ENCODE peak calls at places on chromosomes 11 and 22, in four cellular contexts. Z is retinal pigment epithelial cell, N is OCI-LY7, S is mesendoderm. K is an unnamed sample.

GRCh38 chr11:87421422-87421821 is 383.7 kb downstream of the TMEM135 start:
- DNase-seq in Z (peak; percentile 55), S (peak; percentile 94), N (peak; percentile 82), K (no peak)

GRCh38 chr11:43868852-43869567 is 11.6 kb upstream of the ALKBH3 start:
- DNase-seq in N (no peak), Z (no peak), S (no peak), K (no peak)

GRCh38 chr11:98568011-98568410 is 452.7 kb upstream of the CNTN5 start:
- DNase-seq in N (no peak), Z (no peak), S (no peak), K (no peak)

GRCh38 chr22:35894464-35894878 is 134.2 kb downstream of the RBFOX2 start:
- DNase-seq in S (peak; percentile 45), N (peak; percentile 72), Z (no peak), K (no peak)

GRCh38 chr22:30574095-30574981 is at the start of gene GAL3ST1:
- DNase-seq in N (no peak), Z (no peak), S (peak; percentile 30), K (no peak)

GRCh38 chr11:31813961-31814868 is 3.1 kb upstream of the PAX6 start:
- DNase-seq in Z (no peak), N (no peak), S (peak; percentile 57), K (no peak)

GRCh38 chr11:73267921-73268540 is 4.1 kb upstream of the P2RY6 start:
- DNase-seq in S (no peak), Z (no peak), N (no peak), K (no peak)

GRCh38 chr22:38122616-38123015 is 12.1 kb upstream of the BAIAP2L2 start:
- DNase-seq in N (peak; percentile 5), S (no peak), Z (no peak), K (no peak)

GRCh38 chr11:86623736-86624135 is 48.7 kb downstream of the ME3 start:
- DNase-seq in S (no peak), Z (no peak), N (no peak), K (no peak)

GRCh38 chr11:121348220-121348875 is 55.8 kb downstream of the SC5D start:
- DNase-seq in S (peak; percentile 53), N (no peak), Z (no peak), K (no peak)

GRCh38 chr11:94111660-94112059 is 17.0 kb upstream of the PANX1 start:
- DNase-seq in S (no peak), N (no peak), Z (no peak), K (no peak)

GRCh38 chr11:60740573-60740972 is 16.1 kb downstream of the MS4A18 start:
- DNase-seq in N (no peak), S (peak; percentile 6), Z (no peak), K (no peak)

GRCh38 chr11:25981998-25982397 is 349.9 kb upstream of the ANO3 start:
- DNase-seq in N (peak; percentile 87), S (peak; percentile 69), Z (peak; percentile 11), K (no peak)

GRCh38 chr11:110524227-110524626 is 94.5 kb downstream of the FDX1 start:
- DNase-seq in S (no peak), Z (no peak), N (no peak), K (no peak)

GRCh38 chr22:18067548-18068341 is 10.0 kb upstream of the PEX26 start:
- DNase-seq in Z (no peak), N (peak; percentile 39), S (peak; percentile 42), K (peak; percentile 47)

GRCh38 chr11:128607819-128608218 is 20.5 kb upstream of the ETS1 start:
- DNase-seq in S (no peak), Z (no peak), N (no peak), K (no peak)

GRCh38 chr22:44182591-44183588 is 2.2 kb downstream of the PARVG start:
- DNase-seq in N (peak; percentile 24), S (no peak), Z (no peak), K (peak; percentile 85)

GRCh38 chr11:76830639-76831312 is 29.9 kb upstream of the ACER3 start:
- DNase-seq in S (peak; percentile 46), Z (no peak), N (no peak), K (no peak)

GRCh38 chr11:96741068-96741467 is 351.3 kb downstream of the JRKL start:
- DNase-seq in S (no peak), Z (no peak), N (no peak), K (no peak)

GRCh38 chr11:2378527-2379210 is 1.6 kb downstream of the CD81 start:
- DNase-seq in Z (no peak), N (no peak), S (no peak), K (no peak)

GRCh38 chr22:42863349-42863911 is 6.4 kb upstream of the ARFGAP3 start:
- DNase-seq in Z (no peak), S (no peak), N (no peak), K (no peak)

GRCh38 chr11:122095950-122096942 is 19.8 kb downstream of the BLID start:
- DNase-seq in N (no peak), Z (no peak), S (no peak), K (no peak)

GRCh38 chr11:42473116-42473515 is 838.7 kb upstream of the API5 start:
- DNase-seq in N (no peak), Z (no peak), S (no peak), K (no peak)

GRCh38 chr22:22109693-22110466 is 127.3 kb upstream of the TOP3B start:
- DNase-seq in N (peak; percentile 52), Z (no peak), S (peak; percentile 41), K (no peak)

DNA sequence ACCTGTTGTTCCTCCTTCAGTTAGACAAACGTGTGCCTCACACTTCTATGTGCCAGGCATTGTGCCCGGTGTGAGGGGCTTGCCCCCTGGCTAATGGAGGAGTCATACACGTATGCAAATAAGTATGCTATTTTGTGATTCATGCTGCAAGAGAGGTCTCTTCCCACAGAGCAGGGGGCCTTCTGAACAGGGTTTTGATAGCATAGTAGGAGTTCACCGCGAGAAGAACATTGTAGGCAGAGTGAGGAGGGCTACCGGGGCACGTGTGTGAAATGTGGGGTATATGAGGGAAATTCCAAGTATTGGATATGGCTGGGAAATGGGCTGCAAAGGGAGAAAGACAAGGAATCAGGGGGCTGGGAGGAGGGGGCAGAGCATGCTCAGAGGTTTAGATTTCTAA is 84.5 kb downstream of the NECTIN1 start:
- DNase-seq in Z (no peak), N (no peak), S (no peak), K (no peak)
- H3K4me3 ChIP-seq in Z (no peak overlapping the region), N (no peak overlapping the region), S (no peak overlapping the region), K (no peak overlapping the region)

DNA sequence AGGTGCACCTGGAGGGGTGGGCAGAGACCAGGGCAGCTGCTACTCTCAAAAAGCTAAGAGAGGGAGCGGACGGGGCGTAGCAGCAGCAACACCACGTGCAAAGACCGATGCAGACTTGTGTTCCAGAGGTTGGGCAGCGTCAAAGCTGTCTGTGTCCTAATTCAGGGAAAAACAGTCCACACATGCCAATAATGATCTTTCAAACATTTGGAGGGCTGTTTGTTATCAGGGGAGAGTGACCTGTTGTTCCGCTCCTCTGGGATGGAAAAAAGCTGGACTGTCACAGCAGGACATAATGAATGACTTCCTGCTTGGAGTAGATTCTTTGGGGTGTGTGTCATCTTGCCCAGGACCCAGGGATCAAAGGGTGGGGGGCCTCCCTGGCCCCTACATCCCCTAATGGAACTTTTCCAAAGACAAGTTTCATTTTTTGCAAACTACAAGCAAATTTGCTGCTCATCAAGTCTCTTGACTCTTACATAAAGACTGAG is 6.2 kb upstream of the FBLN1 start:
- DNase-seq in N (no peak), Z (no peak), S (peak; percentile 89), K (no peak)
- H3K4me3 ChIP-seq in N (no peak overlapping the region), Z (no peak overlapping the region), S (no peak overlapping the region), K (no peak overlapping the region)

GRCh38 chr11:78150754-78151153 is 11.3 kb upstream of the ALG8 start:
- DNase-seq in Z (no peak), S (no peak), N (no peak), K (no peak)
- H3K4me3 ChIP-seq in Z (no peak overlapping the region), S (no peak overlapping the region), N (no peak overlapping the region), K (no peak overlapping the region)

GRCh38 chr22:41844513-41844912 is 11.6 kb downstream of the SREBF2 start:
- DNase-seq in Z (no peak), S (no peak), N (no peak), K (no peak)

GRCh38 chr22:41847300-41847699 is 14.4 kb downstream of the SREBF2 start:
- DNase-seq in S (no peak), Z (no peak), N (no peak), K (no peak)

GRCh38 chr22:41846268-41847002 is 13.5 kb downstream of the SREBF2 start:
- DNase-seq in N (no peak), S (no peak), Z (no peak), K (no peak)

GRCh38 chr22:41844036-41844435 is 11.1 kb downstream of the SREBF2 start:
- DNase-seq in Z (no peak), N (peak; percentile 68), S (no peak), K (no peak)

DNA sequence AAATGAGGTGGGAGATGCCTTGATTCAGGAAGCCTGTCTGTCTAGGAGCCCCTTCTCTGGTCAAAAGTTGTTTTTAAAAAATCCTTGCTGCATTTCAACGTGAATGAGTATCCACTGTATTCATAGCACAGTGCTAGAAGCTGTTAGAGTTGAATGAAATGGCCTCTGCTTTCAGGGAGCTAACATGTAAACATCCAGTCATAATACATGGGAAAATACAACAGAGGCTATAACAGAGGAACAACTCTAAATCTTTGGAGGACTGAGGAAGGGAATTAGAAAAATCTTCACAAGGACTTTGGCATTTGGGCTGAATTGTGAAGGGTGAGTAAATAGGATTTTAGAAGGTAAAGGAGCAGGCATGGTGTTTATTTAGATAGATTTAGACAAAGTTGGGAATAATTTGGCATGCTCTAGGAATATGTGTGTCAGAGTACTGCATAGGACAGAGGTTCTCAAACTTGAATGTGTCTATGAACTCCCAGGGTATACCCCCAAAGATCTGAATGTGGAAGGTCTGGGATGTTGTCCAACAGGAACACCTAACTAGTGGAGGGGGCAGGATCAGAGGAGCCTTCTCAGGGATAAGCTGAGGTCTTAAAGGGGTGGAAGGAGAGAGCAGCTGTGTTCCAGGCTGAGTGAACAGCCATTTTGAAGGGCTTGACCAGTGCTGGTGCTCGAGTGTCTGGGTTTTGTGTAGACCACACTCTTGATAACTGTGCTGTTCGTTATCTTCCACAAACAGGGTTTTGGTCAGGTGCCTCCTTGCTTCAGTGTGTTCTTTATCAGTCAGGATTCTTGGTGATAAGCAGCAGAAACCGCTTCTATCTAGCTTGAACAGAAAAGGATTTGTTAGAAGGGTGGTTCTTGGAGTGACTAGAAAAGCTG is 12.7 kb downstream of the SREBF2 start:
- DNase-seq in Z (no peak), S (peak; percentile 71), N (no peak), K (no peak)
- H3K4me3 ChIP-seq in Z (no peak overlapping the region), S (no peak overlapping the region), N (no peak overlapping the region), K (no peak overlapping the region)

GRCh38 chr11:127059286-127060200 is 59.0 kb upstream of the KIRREL3 start:
- DNase-seq in N (no peak), S (no peak), Z (no peak), K (no peak)
- H3K4me3 ChIP-seq in N (no peak overlapping the region), S (no peak overlapping the region), Z (no peak overlapping the region), K (no peak overlapping the region)

GRCh38 chr11:35298369-35298768 is 121.0 kb downstream of the SLC1A2 start:
- DNase-seq in S (no peak), Z (no peak), N (no peak), K (no peak)
- H3K4me3 ChIP-seq in S (no peak overlapping the region), Z (no peak overlapping the region), N (no peak overlapping the region), K (no peak overlapping the region)

GRCh38 chr11:113551645-113552044 is 76.4 kb upstream of the DRD2 start:
- DNase-seq in N (no peak), S (no peak), Z (no peak), K (no peak)
- H3K4me3 ChIP-seq in N (no peak overlapping the region), S (no peak overlapping the region), Z (no peak overlapping the region), K (no peak overlapping the region)

K was measured in upper lobe of right lung.